ENCODE peak calls at places on chromosomes 1 and 21, in six cellular contexts. T, Z, D, M, X and A are unnamed samples.

GRCh38 chr1:241734533-241734932 is 82.5 kb downstream of the WDR64 start:
- DNase-seq in X (no peak), M (no peak), Z (no peak), T (no peak), D (no peak), A (no peak)

GRCh38 chr1:27001570-27002360 is 8.3 kb downstream of the TRNP1 start:
- DNase-seq in X (no peak), M (no peak), T (peak), Z (no peak), D (no peak), A (peak)

GRCh38 chr1:38953433-38953860 is 11.8 kb upstream of the RHBDL2 start:
- DNase-seq in X (peak), D (no peak), T (no peak), Z (no peak), M (no peak), A (peak)

GRCh38 chr1:17869826-17870225 is 114.7 kb downstream of the ACTL8 start:
- DNase-seq in D (peak), Z (no peak), T (no peak), X (no peak), M (no peak), A (no peak)

GRCh38 chr1:186871784-186872183 is 43.0 kb downstream of the PLA2G4A start:
- DNase-seq in Z (no peak), T (no peak), D (no peak), X (no peak), M (no peak), A (no peak)

GRCh38 chr1:22861764-22862440 is 110.8 kb downstream of the LACTBL1 start:
- DNase-seq in Z (no peak), X (peak), M (peak), T (peak), D (peak), A (peak)

GRCh38 chr1:89065077-89065868 is at the start of gene GBP1:
- DNase-seq in M (no peak), Z (peak), D (peak), X (peak), T (no peak), A (peak)

GRCh38 chr1:111605553-111605952 is 14.0 kb upstream of the RAP1A start:
- DNase-seq in D (peak), M (no peak), T (no peak), Z (no peak), X (peak), A (no peak)

GRCh38 chr1:159921251-159921650 is 4.1 kb downstream of the TAGLN2 start:
- DNase-seq in X (no peak), D (peak), T (no peak), Z (no peak), M (no peak), A (no peak)

GRCh38 chr1:154145986-154146385 is 8.9 kb downstream of the NUP210L start:
- DNase-seq in M (no peak), X (peak), T (no peak), Z (no peak), D (no peak), A (no peak)

GRCh38 chr1:240806201-240806745 is 194.3 kb upstream of the GREM2 start:
- DNase-seq in T (no peak), D (no peak), Z (no peak), X (no peak), M (no peak), A (no peak)

GRCh38 chr1:3249236-3249845 is 180.3 kb downstream of the PRDM16 start:
- DNase-seq in X (no peak), T (peak), M (no peak), Z (no peak), D (no peak), A (no peak)

DNA sequence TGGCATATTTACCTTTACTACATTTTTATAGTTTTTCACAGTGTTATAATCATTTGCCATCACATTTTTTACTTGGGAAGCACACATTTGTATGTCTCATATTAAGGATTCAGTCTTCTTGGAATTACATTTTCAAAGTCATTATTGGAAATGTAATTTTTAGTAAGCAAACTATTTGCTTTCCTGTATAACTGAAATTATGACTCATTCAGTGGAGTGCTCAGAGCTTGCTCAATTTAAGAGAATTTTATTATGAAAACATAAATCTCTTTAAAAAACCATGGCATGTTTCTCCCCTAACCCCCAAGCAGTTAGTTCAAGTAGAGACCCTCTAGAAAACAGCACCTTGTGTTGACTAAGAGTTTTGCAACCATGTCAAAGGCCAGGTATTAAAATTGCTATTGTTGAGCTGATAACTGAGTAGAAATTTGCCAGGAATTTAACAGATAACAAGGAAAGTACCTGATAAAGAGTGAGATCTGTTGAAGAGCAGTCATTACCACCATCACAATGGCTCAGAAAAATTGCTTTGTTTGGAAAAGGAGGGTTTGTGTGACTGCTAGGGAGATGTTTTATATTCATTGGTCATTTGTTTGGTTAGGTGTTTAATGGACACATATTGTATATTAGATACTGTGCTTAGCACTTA is 105.9 kb downstream of the KCNK2 start:
- DNase-seq in T (no peak), X (peak), D (no peak), Z (no peak), M (no peak), A (peak)
- TF ChIP-seq CTCF in T (no peak), X (no peak), D (no peak), Z (no peak), M (no peak), A (no peak)

GRCh38 chr1:71548398-71548797 is 467.6 kb upstream of the ZRANB2 start:
- DNase-seq in M (no peak), D (no peak), X (no peak), Z (no peak), T (no peak), A (no peak)
- TF ChIP-seq CTCF in M (no peak), D (no peak), X (no peak), Z (no peak), T (no peak), A (no peak)

GRCh38 chr1:203281033-203281432 is 24.3 kb upstream of the BTG2 start:
- DNase-seq in Z (no peak), T (no peak), D (no peak), M (peak), X (peak), A (peak)
- TF ChIP-seq CTCF in Z (peak), T (peak), D (no peak), M (no peak), X (peak), A (peak)

GRCh38 chr1:177926201-177926600 is 43.7 kb downstream of the SEC16B start:
- DNase-seq in T (no peak), M (no peak), X (no peak), Z (no peak), D (peak), A (no peak)

GRCh38 chr1:177927021-177927596 is 42.7 kb downstream of the SEC16B start:
- DNase-seq in D (peak), Z (peak), M (no peak), X (peak), T (no peak), A (peak)

GRCh38 chr1:177932123-177932522 is 37.7 kb downstream of the SEC16B start:
- DNase-seq in M (no peak), X (no peak), D (no peak), Z (no peak), T (no peak), A (no peak)

GRCh38 chr1:177925006-177925405 is 44.9 kb downstream of the SEC16B start:
- DNase-seq in T (no peak), M (no peak), D (peak), Z (peak), X (no peak), A (no peak)

DNA sequence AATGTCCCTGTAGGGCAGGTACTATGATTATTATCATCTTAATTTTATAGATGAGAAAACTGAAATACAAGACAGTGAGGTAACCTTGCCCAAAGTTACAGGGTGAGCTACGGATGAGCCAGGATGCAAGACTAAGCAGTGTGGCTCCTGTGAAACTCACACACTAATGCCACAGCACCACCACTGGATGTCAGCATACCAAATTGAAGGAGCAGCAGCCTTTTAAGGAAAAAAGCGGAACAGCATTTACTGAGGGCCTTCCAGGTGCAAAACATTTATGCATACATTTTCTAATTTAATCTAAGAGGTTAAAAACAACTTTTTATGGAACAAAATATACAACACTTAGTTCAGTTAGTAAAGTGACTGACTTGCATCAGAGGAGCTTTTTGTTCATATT is 41.7 kb downstream of the SEC16B start:
- DNase-seq in Z (no peak), X (no peak), T (no peak), M (no peak), D (peak), A (peak)
- TF ChIP-seq CTCF in Z (peak), X (no peak), T (no peak), M (no peak), D (peak), A (peak)

DNA sequence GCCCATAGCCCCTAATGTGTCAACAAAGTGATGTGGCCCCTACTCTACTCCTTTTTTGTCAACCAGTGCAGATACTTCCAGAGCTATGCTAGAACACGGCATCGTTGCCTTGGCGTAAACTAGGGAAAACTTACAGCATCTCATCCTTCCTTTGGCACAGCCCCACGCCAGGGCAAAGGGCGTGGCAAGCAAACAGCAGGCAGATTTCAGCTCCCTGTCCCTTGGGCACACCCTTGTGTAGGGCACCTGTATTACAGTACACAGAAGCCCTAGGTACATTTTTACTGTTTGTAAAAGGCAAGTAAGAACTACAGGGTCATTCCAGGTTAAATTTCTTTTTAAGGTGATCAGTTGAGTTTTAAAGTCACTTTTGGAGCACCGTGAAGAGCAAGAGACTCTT is 29.3 kb downstream of the PRDX6 start:
- DNase-seq in Z (no peak), T (no peak), M (peak), D (no peak), X (peak), A (no peak)
- TF ChIP-seq CTCF in Z (no peak), T (peak), M (peak), D (no peak), X (peak), A (peak)

GRCh38 chr1:31422505-31423319 is 9.7 kb downstream of the SERINC2 start:
- DNase-seq in X (peak), M (peak), T (peak), Z (peak), D (peak), A (peak)
- TF ChIP-seq CTCF in X (peak), M (peak), T (peak), Z (peak), D (peak), A (peak)

GRCh38 chr21:45954271-45954670 is 27.3 kb upstream of the COL6A1 start:
- DNase-seq in D (no peak), M (no peak), X (no peak), Z (no peak), T (no peak), A (no peak)
- TF ChIP-seq CTCF in D (no peak), M (no peak), X (no peak), Z (peak), T (no peak), A (no peak)

GRCh38 chr1:11059990-11060948 is at the start of gene SRM:
- DNase-seq in M (peak), Z (peak), X (peak), D (peak), T (peak), A (peak)
- TF ChIP-seq CTCF in M (no peak), Z (no peak), X (peak), D (no peak), T (peak), A (peak)

GRCh38 chr1:204509186-204509635 is 7.0 kb upstream of the MDM4 start:
- DNase-seq in Z (no peak), T (no peak), D (no peak), M (no peak), X (peak), A (peak)

GRCh38 chr1:204507317-204508105 is 8.7 kb upstream of the MDM4 start:
- DNase-seq in M (peak), T (peak), D (peak), X (peak), Z (no peak), A (no peak)

GRCh38 chr1:204506091-204506968 is 9.9 kb upstream of the MDM4 start:
- DNase-seq in D (peak), M (peak), Z (peak), T (peak), X (peak), A (peak)

GRCh38 chr1:204505674-204506073 is 10.5 kb upstream of the MDM4 start:
- DNase-seq in X (no peak), D (no peak), Z (no peak), M (no peak), T (no peak), A (no peak)

GRCh38 chr1:204506969-204507316 is 9.3 kb upstream of the MDM4 start:
- DNase-seq in X (peak), D (peak), Z (peak), M (peak), T (peak), A (peak)
- TF ChIP-seq CTCF in X (no peak), D (no peak), Z (no peak), M (no peak), T (no peak), A (no peak)